ENCODE peak calls at places on chromosomes 3 and 15, in eight cellular contexts. K, B, Z, H, L, G, W and Y are unnamed samples.

GRCh38 chr3:43953814-43954241 is 263.1 kb downstream of the ABHD5 start:
- DNase-seq in K (peak; percentile 59), B (no peak), Z (peak; percentile 70), H (peak; percentile 14), L (no peak), G (no peak), W (no peak), Y (no peak)

GRCh38 chr15:43187544-43188155 is 2.4 kb downstream of the CCNDBP1 start:
- DNase-seq in K (peak; percentile 49), B (peak; percentile 41), Z (peak; percentile 56), H (peak; percentile 51), L (no peak), G (peak; percentile 57), W (no peak), Y (peak; percentile 51)

GRCh38 chr3:110902453-110903085 is 169.0 kb upstream of the NECTIN3 start:
- DNase-seq in K (peak; percentile 5), B (no peak), Z (no peak), H (no peak), L (no peak), G (no peak), W (no peak), Y (no peak)

GRCh38 chr15:80489030-80489594 is 84.9 kb downstream of the ARNT2 start:
- DNase-seq in K (no peak), B (no peak), Z (peak; percentile 57), H (no peak), L (no peak), G (no peak), W (no peak), Y (peak; percentile 42)

GRCh38 chr15:28896944-28897343 is 11.2 kb downstream of the APBA2 start:
- DNase-seq in K (no peak), B (no peak), Z (peak; percentile 94), H (peak; percentile 59), L (peak; percentile 8), G (no peak), W (no peak), Y (peak; percentile 65)

GRCh38 chr15:58308742-58309355 is 122.9 kb upstream of the LIPC start:
- DNase-seq in K (no peak), B (no peak), Z (no peak), H (no peak), L (no peak), G (no peak), W (no peak), Y (no peak)

GRCh38 chr15:97235285-97235985 is 725.1 kb upstream of the ARRDC4 start:
- DNase-seq in K (peak; percentile 48), B (no peak), Z (peak; percentile 51), H (peak; percentile 49), L (no peak), G (peak; percentile 75), W (peak; percentile 46), Y (peak; percentile 39)

GRCh38 chr15:69526086-69526485 is 73.5 kb downstream of the RPLP1 start:
- DNase-seq in K (no peak), B (no peak), Z (no peak), H (no peak), L (no peak), G (no peak), W (no peak), Y (no peak)

GRCh38 chr3:184379375-184380209 is at the start of gene CHRD:
- DNase-seq in K (no peak), B (no peak), Z (no peak), H (no peak), L (no peak), G (peak; percentile 37), W (no peak), Y (no peak)

GRCh38 chr3:184377882-184378445 is at the start of gene THPO:
- DNase-seq in K (no peak), B (no peak), Z (no peak), H (no peak), L (no peak), G (peak; percentile 53), W (no peak), Y (no peak)

GRCh38 chr3:184377374-184377773 is 633 bp downstream of the THPO start:
- DNase-seq in K (no peak), B (no peak), Z (no peak), H (no peak), L (no peak), G (no peak), W (no peak), Y (no peak)

GRCh38 chr3:184380210-184380626 is 364 bp downstream of the CHRD start:
- DNase-seq in K (no peak), B (no peak), Z (no peak), H (no peak), L (peak; percentile 79), G (peak; percentile 83), W (peak; percentile 65), Y (peak; percentile 54)

GRCh38 chr3:184378650-184379374 is 805 bp upstream of the THPO start:
- DNase-seq in K (no peak), B (no peak), Z (no peak), H (no peak), L (no peak), G (no peak), W (no peak), Y (no peak)
- H3K27ac ChIP-seq in K (peak overlapping the region; percentile 67), B (no peak overlapping the region), Z (no peak overlapping the region), H (no peak overlapping the region), L (peak overlapping the region; percentile 79), G (no peak overlapping the region), W (peak overlapping the region; percentile 54), Y (no peak overlapping the region)

GRCh38 chr3:11089931-11090330 is 64.4 kb upstream of the HRH1 start:
- DNase-seq in K (no peak), B (no peak), Z (no peak), H (no peak), L (no peak), G (no peak), W (no peak), Y (no peak)

GRCh38 chr3:11091088-11091590 is 63.2 kb upstream of the HRH1 start:
- DNase-seq in K (no peak), B (no peak), Z (no peak), H (no peak), L (no peak), G (no peak), W (peak; percentile 17), Y (no peak)

GRCh38 chr3:11088066-11088465 is 66.2 kb upstream of the HRH1 start:
- DNase-seq in K (no peak), B (no peak), Z (no peak), H (no peak), L (no peak), G (no peak), W (no peak), Y (no peak)

GRCh38 chr3:11091791-11092190 is 62.5 kb upstream of the HRH1 start:
- DNase-seq in K (no peak), B (no peak), Z (no peak), H (no peak), L (no peak), G (no peak), W (no peak), Y (no peak)

DNA sequence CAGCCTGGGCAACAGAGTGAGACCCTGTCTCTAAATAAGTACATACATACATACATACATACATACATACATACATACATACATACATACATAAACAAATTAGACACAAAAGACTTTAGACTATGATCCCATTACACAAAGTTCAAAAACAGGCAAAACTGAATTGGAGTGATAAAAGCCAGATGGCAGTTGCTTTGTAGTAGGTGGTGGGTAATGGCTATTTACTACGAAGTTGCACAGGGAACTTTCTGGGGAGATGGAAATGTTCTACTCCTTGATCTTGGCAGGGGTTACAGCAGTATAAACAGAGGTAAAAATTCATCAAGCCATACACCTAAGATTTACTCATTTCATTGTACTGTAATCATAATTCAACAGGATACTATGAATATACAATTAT is 63.7 kb upstream of the HRH1 start:
- DNase-seq in K (no peak), B (no peak), Z (no peak), H (no peak), L (no peak), G (no peak), W (no peak), Y (no peak)
- H3K27ac ChIP-seq in K (no peak overlapping the region), B (no peak overlapping the region), Z (no peak overlapping the region), H (no peak overlapping the region), L (no peak overlapping the region), G (no peak overlapping the region), W (no peak overlapping the region), Y (no peak overlapping the region)

GRCh38 chr3:143068059-143068458 is 51.5 kb upstream of the CHST2 start:
- DNase-seq in K (no peak), B (no peak), Z (no peak), H (no peak), L (no peak), G (no peak), W (no peak), Y (no peak)

GRCh38 chr3:143070977-143071551 is 48.5 kb upstream of the CHST2 start:
- DNase-seq in K (peak; percentile 83), B (no peak), Z (peak; percentile 88), H (peak; percentile 48), L (no peak), G (no peak), W (no peak), Y (peak; percentile 64)

GRCh38 chr3:143067201-143067600 is 52.4 kb upstream of the CHST2 start:
- DNase-seq in K (no peak), B (no peak), Z (no peak), H (no peak), L (no peak), G (no peak), W (no peak), Y (no peak)

GRCh38 chr3:143066033-143066432 is 53.5 kb upstream of the CHST2 start:
- DNase-seq in K (no peak), B (no peak), Z (no peak), H (no peak), L (no peak), G (no peak), W (no peak), Y (no peak)

GRCh38 chr3:143071776-143072175 is 47.8 kb upstream of the CHST2 start:
- DNase-seq in K (no peak), B (no peak), Z (no peak), H (no peak), L (no peak), G (no peak), W (no peak), Y (no peak)
- H3K27ac ChIP-seq in K (no peak overlapping the region), B (peak overlapping the region; percentile 13), Z (no peak overlapping the region), H (no peak overlapping the region), L (no peak overlapping the region), G (no peak overlapping the region), W (peak overlapping the region; percentile 2), Y (peak overlapping the region; percentile 68)

GRCh38 chr3:105791134-105791533 is 77.7 kb downstream of the CBLB start:
- DNase-seq in K (no peak), B (no peak), Z (peak; percentile 47), H (no peak), L (no peak), G (no peak), W (no peak), Y (no peak)

GRCh38 chr3:105790534-105790933 is 78.3 kb downstream of the CBLB start:
- DNase-seq in K (no peak), B (no peak), Z (no peak), H (no peak), L (peak; percentile 27), G (no peak), W (no peak), Y (no peak)

GRCh38 chr3:105791919-105792786 is 76.7 kb downstream of the CBLB start:
- DNase-seq in K (peak; percentile 12), B (no peak), Z (peak; percentile 99), H (peak; percentile 90), L (no peak), G (no peak), W (peak; percentile 47), Y (peak; percentile 34)

GRCh38 chr3:105788548-105789036 is 80.2 kb downstream of the CBLB start:
- DNase-seq in K (no peak), B (no peak), Z (no peak), H (no peak), L (no peak), G (no peak), W (no peak), Y (no peak)

DNA sequence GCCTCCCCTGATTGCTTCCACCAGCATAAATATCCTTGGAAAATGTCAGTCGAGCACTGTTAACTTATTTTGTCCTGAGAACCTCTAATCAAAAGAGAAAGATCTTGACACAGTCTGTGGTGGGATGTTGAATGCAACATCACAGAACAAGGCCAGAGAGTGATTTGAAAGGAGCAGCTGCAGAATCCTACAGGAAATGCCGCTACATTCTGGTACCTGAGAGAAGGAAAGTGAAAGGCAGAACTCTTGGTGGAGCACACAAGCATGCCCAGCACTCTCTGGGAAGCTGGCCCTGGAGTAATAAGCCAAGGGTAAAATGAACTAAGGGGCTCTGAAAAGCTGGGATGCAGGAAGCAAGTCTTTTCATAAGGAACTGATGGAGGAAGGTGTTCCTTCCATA is 75.8 kb downstream of the CBLB start:
- DNase-seq in K (no peak), B (no peak), Z (peak; percentile 14), H (no peak), L (no peak), G (no peak), W (no peak), Y (no peak)
- H3K27ac ChIP-seq in K (peak overlapping the region; percentile 34), B (no peak overlapping the region), Z (peak overlapping the region; percentile 96), H (peak overlapping the region; percentile 76), L (peak overlapping the region; percentile 51), G (no peak overlapping the region), W (peak overlapping the region; percentile 65), Y (no peak overlapping the region)